ENCODE peak calls at places on chromosome 19, in four cellular contexts. D is CD4-positive, alpha-beta T cell; E is cardiac fibroblast; F is thoracic aorta. L is an unnamed sample.
A peak's percentile ranks its signal among the peaks of the same experiment; 100 is the strongest.

GRCh38 chr19:45587873-45588272 is 3.3 kb upstream of the OPA3 start:
- DNase-seq in E (no peak), F (no peak), D (no peak), L (no peak)

GRCh38 chr19:31911577-31911976 is 433.8 kb upstream of the ZNF507 start:
- DNase-seq in E (no peak), D (no peak), F (no peak), L (no peak)

GRCh38 chr19:36151144-36152051 is 849 bp downstream of the COX7A1 start:
- DNase-seq in F (peak; percentile 34), D (no peak), E (peak; percentile 34), L (no peak)

GRCh38 chr19:47613165-47614146 is 4.5 kb downstream of the BICRA start:
- DNase-seq in E (peak; percentile 84), D (no peak), F (no peak), L (no peak)

GRCh38 chr19:17681505-17682125 is 6.5 kb downstream of the UNC13A start:
- DNase-seq in E (peak; percentile 50), F (no peak), D (no peak), L (no peak)

GRCh38 chr19:28234637-28235036 is 978.3 kb downstream of the UQCRFS1 start:
- DNase-seq in E (peak; percentile 50), F (no peak), D (no peak), L (no peak)

GRCh38 chr19:40247178-40247577 is 20.7 kb upstream of the CCNP start:
- DNase-seq in E (no peak), F (no peak), D (no peak), L (no peak)

GRCh38 chr19:16736709-16737108 is 17.1 kb downstream of the NWD1 start:
- DNase-seq in F (no peak), E (peak; percentile 3), D (no peak), L (no peak)

GRCh38 chr19:43699506-43700367 is 16.1 kb upstream of the IRGC start:
- DNase-seq in F (no peak), E (peak; percentile 42), D (no peak), L (no peak)

GRCh38 chr19:38850976-38851621 is 1.3 kb upstream of the HNRNPL start:
- DNase-seq in E (no peak), F (no peak), D (no peak), L (no peak)

GRCh38 chr19:18089726-18090125 is 3.0 kb upstream of the IL12RB1 start:
- DNase-seq in E (no peak), F (no peak), D (no peak), L (no peak)

GRCh38 chr19:6811906-6812305 is 39.4 kb downstream of the VAV1 start:
- DNase-seq in D (no peak), E (peak; percentile 79), F (no peak), L (no peak)

GRCh38 chr19:33241530-33242101 is 16.0 kb upstream of the SLC7A10 start:
- DNase-seq in D (no peak), F (no peak), E (peak; percentile 6), L (no peak)

GRCh38 chr19:30479231-30479630 is 107.0 kb downstream of the ZNF536 start:
- DNase-seq in F (no peak), E (no peak), D (no peak), L (no peak)

GRCh38 chr19:39174558-39175544 is 21.9 kb upstream of the NCCRP1 start:
- DNase-seq in F (no peak), D (no peak), E (no peak), L (no peak)

GRCh38 chr19:55694241-55694655 is 19.2 kb downstream of the EPN1 start:
- DNase-seq in F (no peak), D (no peak), E (no peak), L (no peak)

GRCh38 chr19:3324405-3324856 is 42.0 kb upstream of the NFIC start:
- DNase-seq in E (peak; percentile 26), D (peak; percentile 71), F (no peak), L (no peak)

GRCh38 chr19:34104099-34104498 is 68.2 kb upstream of the LSM14A start:
- DNase-seq in E (no peak), F (no peak), D (no peak), L (no peak)

GRCh38 chr19:44585371-44586141 is 27.8 kb upstream of the IGSF23 start:
- DNase-seq in F (no peak), E (peak; percentile 60), D (no peak), L (no peak)

GRCh38 chr19:53130506-53130905 is 2.2 kb downstream of the ZNF415 start:
- DNase-seq in F (no peak), D (no peak), E (no peak), L (no peak)

GRCh38 chr19:2540646-2541454 is 64.9 kb downstream of the GADD45B start:
- DNase-seq in F (peak; percentile 75), E (peak; percentile 99), D (no peak), L (no peak)

GRCh38 chr19:51490676-51491075 is 10.9 kb downstream of the SIGLEC12 start:
- DNase-seq in E (no peak), F (no peak), D (no peak), L (no peak)

GRCh38 chr19:883661-884211 is 9.3 kb downstream of the MED16 start:
- DNase-seq in E (no peak), F (no peak), D (no peak), L (no peak)
- TF ChIP-seq CTCF in E (no peak), F (no peak), D (no peak), L (no peak)

GRCh38 chr19:5504115-5504514 is 48.9 kb downstream of the ZNRF4 start:
- DNase-seq in E (no peak), F (no peak), D (no peak), L (no peak)
- TF ChIP-seq CTCF in E (no peak), F (no peak), D (no peak), L (no peak)

GRCh38 chr19:41263850-41264580 is at the start of gene HNRNPUL1:
- DNase-seq in F (peak; percentile 98), D (peak; percentile 100), E (peak; percentile 100), L (peak; percentile 92)
- TF ChIP-seq CTCF in F (peak; percentile 13), D (no peak), E (no peak), L (no peak)

DNA sequence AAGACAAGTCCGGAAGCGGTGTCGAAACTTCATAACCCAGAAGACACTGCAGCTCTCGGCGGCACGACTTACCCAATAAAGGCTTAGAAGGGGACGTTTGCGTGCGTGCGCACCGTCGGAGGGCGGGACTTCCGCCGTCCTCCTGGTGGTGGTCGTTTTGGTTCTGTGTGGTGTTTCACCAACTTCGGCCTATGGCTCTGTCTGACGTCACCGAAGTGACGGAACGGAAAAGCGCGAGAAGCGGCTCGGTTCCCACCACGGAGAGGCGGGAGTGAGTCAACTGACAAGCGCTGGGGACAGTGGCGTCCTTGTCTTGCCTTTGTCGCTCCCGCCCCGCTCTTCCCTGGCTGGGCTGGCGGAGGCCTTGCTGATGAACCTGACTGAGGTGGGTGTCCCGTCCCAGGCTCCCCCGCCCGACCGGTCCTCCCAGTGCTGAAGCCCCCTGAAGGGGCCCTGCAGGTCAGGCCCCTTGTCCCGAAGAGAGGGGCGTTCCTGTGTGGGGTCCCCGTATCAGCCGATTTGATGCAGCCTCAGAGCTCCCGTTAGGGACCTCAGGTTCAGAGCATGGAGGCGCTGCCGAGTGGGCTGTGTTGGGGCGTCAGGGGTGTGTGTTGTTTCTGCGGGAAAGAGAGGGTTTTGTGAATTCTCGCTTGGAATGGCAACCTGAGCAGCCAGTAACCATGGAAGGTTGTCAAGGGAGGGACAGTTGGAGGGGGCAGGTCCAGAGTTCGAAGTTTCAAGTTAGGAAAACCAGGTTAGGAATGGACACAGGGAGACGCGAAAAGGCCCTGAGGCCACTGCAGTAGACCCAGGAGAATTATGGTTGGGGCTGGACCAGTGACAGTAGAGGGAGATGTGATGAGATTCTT is at the start of gene ZNF548:
- DNase-seq in D (peak; percentile 97), F (peak; percentile 97), E (peak; percentile 99), L (peak; percentile 84)
- TF ChIP-seq CTCF in D (no peak), F (peak; percentile 27), E (peak; percentile 3), L (peak; percentile 7)

GRCh38 chr19:58387338-58388174 is 487 bp downstream of the RPS5 start:
- DNase-seq in E (no peak), D (no peak), F (no peak), L (no peak)
- TF ChIP-seq CTCF in E (no peak), D (no peak), F (no peak), L (no peak)

L was measured in D721Med.